ENCODE peak calls at places on chromosome X, in eight cellular contexts. R is fibroblast of lung; C is T follicular helper cell; S is RCC 7860; Z is D721Med; A is CD14-positive monocyte; P is stimulated activated CD4-positive, alpha-beta T cell treated with anti-CD3 and anti-CD28 coated beads, Interleukin-15, amount 100 ng/mL, for 24 hours; L is Kasumi-1. H is an unnamed sample.

GRCh38 chrX:55488268-55488558 is 1.4 kb downstream of the USP51 start:
- DNase-seq in A (no peak), L (no peak), C (no peak), P (no peak), Z (no peak), R (no peak), S (no peak), H (no peak)

GRCh38 chrX:136185409-136186022 is 38.2 kb downstream of the FHL1 start:
- DNase-seq in L (no peak), Z (no peak), R (peak; percentile 63), S (peak; percentile 45), C (no peak), A (no peak), P (no peak), H (no peak)

GRCh38 chrX:1205681-1206611 is 6.5 kb downstream of the CRLF2 start:
- DNase-seq in Z (no peak), R (peak; percentile 57), L (no peak), P (peak; percentile 31), S (no peak), C (no peak), A (no peak), H (no peak)

GRCh38 chrX:8504451-8504850 is 39.8 kb downstream of the VCX3B start:
- DNase-seq in Z (no peak), S (peak; percentile 3), P (no peak), C (no peak), L (no peak), A (no peak), R (peak; percentile 18), H (no peak)

GRCh38 chrX:49186125-49187027 is at the start of gene PRICKLE3:
- DNase-seq in S (peak; percentile 56), R (peak; percentile 57), P (peak; percentile 86), C (peak; percentile 61), L (peak; percentile 52), Z (no peak), A (peak; percentile 72), H (peak; percentile 69)

GRCh38 chrX:118644378-118644777 is 83.0 kb upstream of the IL13RA1 start:
- DNase-seq in A (no peak), R (peak; percentile 59), P (no peak), S (peak; percentile 23), C (no peak), L (peak; percentile 39), Z (no peak), H (peak; percentile 26)

GRCh38 chrX:40174594-40175415 is 77.0 kb upstream of the BCOR start:
- DNase-seq in L (no peak), C (no peak), S (no peak), A (no peak), Z (no peak), R (peak; percentile 55), P (peak; percentile 70), H (peak; percentile 37)

GRCh38 chrX:7083468-7084396 is 63.8 kb upstream of the STS start:
- DNase-seq in S (peak; percentile 86), R (peak; percentile 83), C (peak; percentile 41), Z (no peak), A (peak; percentile 71), L (peak; percentile 57), P (peak; percentile 57), H (peak; percentile 96)

GRCh38 chrX:121389976-121390709 is 342.7 kb downstream of the GLUD2 start:
- DNase-seq in S (no peak), C (no peak), P (no peak), L (no peak), A (no peak), Z (no peak), R (no peak), H (no peak)

GRCh38 chrX:46545111-46546005 is at the start of gene ZNF674:
- DNase-seq in C (peak; percentile 89), A (peak; percentile 96), S (peak; percentile 84), P (peak; percentile 94), R (peak; percentile 92), L (peak; percentile 76), Z (peak; percentile 58), H (peak; percentile 83)

GRCh38 chrX:96692454-96692853 is 7.8 kb downstream of the DIAPH2 start:
- DNase-seq in Z (no peak), R (peak; percentile 69), A (no peak), P (no peak), C (no peak), S (no peak), L (no peak), H (peak; percentile 43)

GRCh38 chrX:920234-920799 is 289.7 kb downstream of the SHOX start:
- DNase-seq in R (no peak), S (no peak), P (no peak), A (no peak), C (no peak), L (no peak), Z (no peak), H (no peak)

GRCh38 chrX:104137496-104137895 is 19.3 kb downstream of the SLC25A53 start:
- DNase-seq in Z (no peak), A (no peak), C (no peak), R (peak; percentile 32), S (no peak), L (no peak), P (no peak), H (peak; percentile 0)

GRCh38 chrX:13009256-13009655 is 34.3 kb downstream of the TMSB4X start:
- DNase-seq in C (no peak), S (no peak), R (no peak), P (no peak), Z (no peak), A (no peak), L (no peak), H (no peak)

GRCh38 chrX:45505214-45505613 is 304.5 kb upstream of the DIPK2B start:
- DNase-seq in L (no peak), S (peak; percentile 6), C (no peak), A (no peak), Z (no peak), P (peak; percentile 5), R (peak; percentile 61), H (peak; percentile 3)

GRCh38 chrX:124433186-124433585 is 86.8 kb downstream of the SH2D1A start:
- DNase-seq in S (peak; percentile 26), C (no peak), Z (no peak), R (no peak), P (no peak), L (no peak), A (no peak), H (no peak)

GRCh38 chrX:129793604-129794191 is 13.9 kb downstream of the SASH3 start:
- DNase-seq in S (no peak), L (no peak), R (no peak), C (no peak), P (no peak), A (no peak), Z (no peak), H (no peak)

GRCh38 chrX:44314259-44314734 is 29.2 kb downstream of the EFHC2 start:
- DNase-seq in C (no peak), P (peak; percentile 1), R (peak; percentile 44), S (no peak), Z (no peak), L (peak; percentile 64), A (peak; percentile 45), H (peak; percentile 89)

GRCh38 chrX:36401774-36402173 is 482.2 kb downstream of the CFAP47 start:
- DNase-seq in P (no peak), L (no peak), Z (no peak), A (no peak), C (no peak), S (no peak), R (no peak), H (no peak)

H was measured in MV-4-11.